ENCODE peak calls at places on chromosome 10, in five cellular contexts. F, P, Z, C and W are unnamed samples.
A peak's percentile ranks its signal among the peaks of the same experiment; 100 is the strongest.

GRCh38 chr10:78336402-78336791 is 302.7 kb downstream of the RPS24 start:
- DNase-seq in F (peak; percentile 84), P (peak; percentile 97), Z (no peak), C (no peak), W (no peak)

GRCh38 chr10:70652761-70653657 is 19.3 kb upstream of the ADAMTS14 start:
- DNase-seq in F (peak; percentile 95), P (peak; percentile 98), Z (peak; percentile 78), C (peak; percentile 85), W (no peak)

GRCh38 chr10:81949283-81949682 is 74.3 kb downstream of the NRG3 start:
- DNase-seq in F (no peak), P (no peak), Z (no peak), C (no peak), W (no peak)

GRCh38 chr10:49512121-49512809 is 26.7 kb downstream of the ERCC6 start:
- DNase-seq in F (no peak), P (peak; percentile 43), Z (no peak), C (no peak), W (no peak)

GRCh38 chr10:24255115-24255895 is 46.4 kb downstream of the KIAA1217 start:
- DNase-seq in F (no peak), P (no peak), Z (no peak), C (no peak), W (no peak)

GRCh38 chr10:27744478-27745379 is 890 bp downstream of the MKX start:
- DNase-seq in F (no peak), P (peak; percentile 26), Z (peak; percentile 15), C (peak; percentile 60), W (no peak)

GRCh38 chr10:126749030-126749655 is 78.7 kb upstream of the C10orf90 start:
- DNase-seq in F (peak; percentile 58), P (peak; percentile 75), Z (peak; percentile 70), C (peak; percentile 72), W (no peak)

GRCh38 chr10:660980-661890 is 28.2 kb downstream of the DIP2C start:
- DNase-seq in F (no peak), P (no peak), Z (no peak), C (no peak), W (no peak)

GRCh38 chr10:101230185-101230917 is 1.1 kb upstream of the LBX1 start:
- DNase-seq in F (no peak), P (no peak), Z (no peak), C (no peak), W (no peak)

GRCh38 chr10:69222157-69223027 is 2.3 kb downstream of the HKDC1 start:
- DNase-seq in F (peak; percentile 27), P (peak; percentile 67), Z (no peak), C (no peak), W (peak; percentile 45)

GRCh38 chr10:97766996-97767924 is 4.5 kb downstream of the SFRP5 start:
- DNase-seq in F (no peak), P (no peak), Z (no peak), C (peak; percentile 31), W (no peak)

GRCh38 chr10:91043173-91043910 is 122.5 kb upstream of the ANKRD1 start:
- DNase-seq in F (no peak), P (peak; percentile 16), Z (no peak), C (no peak), W (no peak)

GRCh38 chr10:63236113-63236935 is 103.2 kb downstream of the NRBF2 start:
- DNase-seq in F (peak; percentile 80), P (peak; percentile 96), Z (no peak), C (no peak), W (no peak)

GRCh38 chr10:125149278-125150047 is 10.9 kb downstream of the CTBP2 start:
- DNase-seq in F (no peak), P (peak; percentile 87), Z (peak; percentile 55), C (peak; percentile 78), W (no peak)

GRCh38 chr10:34723746-34724145 is 91.3 kb downstream of the PARD3 start:
- DNase-seq in F (no peak), P (peak; percentile 78), Z (no peak), C (no peak), W (no peak)
- TF ChIP-seq CTCF in F (peak; percentile 61), P (peak; percentile 67), Z (peak; percentile 64), C (peak; percentile 66), W (no peak)

GRCh38 chr10:37053476-37053875 is 71.9 kb upstream of the ANKRD30A start:
- DNase-seq in F (no peak), P (no peak), Z (no peak), C (no peak), W (no peak)
- H3K9me3 ChIP-seq in F (peaks cover 8% of the 10 kb centered on the region), P (peaks cover 2% of the 10 kb centered on the region), Z (peaks cover 22% of the 10 kb centered on the region), C (peaks cover 3% of the 10 kb centered on the region), W (no peaks in the 10 kb centered on the region)

GRCh38 chr10:103553743-103554487 is 60.4 kb downstream of the NEURL1 start:
- DNase-seq in F (no peak), P (no peak), Z (no peak), C (no peak), W (no peak)

GRCh38 chr10:103549349-103549685 is 55.8 kb downstream of the NEURL1 start:
- DNase-seq in F (no peak), P (no peak), Z (no peak), C (no peak), W (no peak)

GRCh38 chr10:103550229-103550628 is 56.7 kb downstream of the NEURL1 start:
- DNase-seq in F (no peak), P (no peak), Z (no peak), C (no peak), W (no peak)

GRCh38 chr10:103552856-103553742 is 59.6 kb downstream of the NEURL1 start:
- DNase-seq in F (no peak), P (no peak), Z (no peak), C (no peak), W (no peak)

DNA sequence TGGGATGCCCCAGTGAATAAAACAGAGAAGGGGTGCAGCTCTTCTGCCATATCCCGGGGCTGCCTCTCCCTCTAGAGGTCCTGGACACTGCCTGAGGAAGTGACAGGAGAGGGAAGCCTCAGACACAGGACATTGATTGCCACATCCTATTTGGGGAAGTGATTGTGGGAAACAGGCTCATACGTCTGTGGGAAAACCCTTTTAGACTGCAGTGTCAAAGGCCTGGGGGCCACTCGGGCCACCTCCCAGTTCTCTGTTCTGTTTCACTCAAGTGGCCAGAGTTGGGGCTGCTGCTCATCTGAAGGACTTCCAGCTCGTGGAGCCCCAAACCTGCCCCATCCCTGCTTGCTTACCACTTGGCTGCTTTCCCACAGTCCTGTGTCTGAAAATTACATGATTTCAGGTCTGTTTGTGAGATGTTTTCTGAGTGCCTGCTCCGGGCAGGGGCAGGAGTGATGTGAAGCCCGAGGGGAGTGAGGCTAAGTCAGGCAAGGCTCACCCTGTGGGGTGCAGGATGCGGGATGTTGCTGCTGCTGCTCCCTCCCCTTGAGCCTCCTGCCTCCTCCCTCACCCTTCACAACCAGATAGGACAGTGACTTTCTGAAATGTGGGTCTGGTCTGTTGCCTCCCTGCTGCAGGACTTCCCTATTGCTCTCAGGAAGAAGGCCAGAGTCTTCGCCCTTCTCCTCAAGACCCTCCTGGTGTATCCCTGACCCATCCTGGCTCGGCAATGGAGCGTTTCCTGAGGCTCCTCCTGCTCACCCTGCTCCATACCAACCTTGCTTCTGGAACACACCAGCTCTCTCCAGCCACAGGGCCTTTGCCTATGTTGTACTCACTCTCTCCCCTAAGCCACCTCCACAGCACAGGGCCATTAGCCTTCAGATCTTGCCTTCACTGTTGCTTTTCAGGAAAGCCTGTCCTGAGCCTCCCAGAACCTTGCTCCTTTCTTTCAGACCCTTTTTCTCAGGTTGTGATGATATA is 58.4 kb downstream of the NEURL1 start:
- DNase-seq in F (no peak), P (no peak), Z (no peak), C (no peak), W (no peak)
- H3K27me3 ChIP-seq in F (peaks cover 53% of the 10 kb centered on the region), P (peaks cover 67% of the 10 kb centered on the region), Z (peaks cover 11% of the 10 kb centered on the region), C (no peaks in the 10 kb centered on the region), W (peaks cover 5% of the 10 kb centered on the region)

GRCh38 chr10:62082729-62083412 is 181.4 kb downstream of the ARID5B start:
- DNase-seq in F (no peak), P (peak; percentile 74), Z (no peak), C (no peak), W (peak; percentile 31)
- TF ChIP-seq CTCF in F (no peak), P (no peak), Z (no peak), C (no peak), W (no peak)